ENCODE peak calls at places on chromosomes 6 and 20, in nine cellular contexts. M, L, G, K, V, F, Y, T and S are unnamed samples.

GRCh38 chr20:36658300-36658699 is 12.3 kb upstream of the SLA2 start:
- DNase-seq in M (no peak), L (no peak), G (no peak), K (no peak), V (no peak), F (no peak), Y (no peak), T (no peak), S (no peak)

GRCh38 chr6:89140347-89141159 is 5.3 kb upstream of the PM20D2 start:
- DNase-seq in M (no peak), L (no peak), G (no peak), K (no peak), V (no peak), F (no peak), Y (no peak), T (no peak), S (no peak)

GRCh38 chr6:56693246-56693607 is 50.5 kb upstream of the DST start:
- DNase-seq in M (peak), L (peak), G (no peak), K (peak), V (no peak), F (no peak), Y (peak), T (peak), S (no peak)

GRCh38 chr20:49701916-49702315 is 11.8 kb downstream of the B4GALT5 start:
- DNase-seq in M (no peak), L (no peak), G (no peak), K (no peak), V (no peak), F (no peak), Y (no peak), T (no peak), S (no peak)

GRCh38 chr20:51931321-51931720 is 129.0 kb upstream of the SALL4 start:
- DNase-seq in M (no peak), L (no peak), G (no peak), K (no peak), V (no peak), F (no peak), Y (no peak), T (no peak), S (no peak)

GRCh38 chr6:24273471-24273870 is 84.4 kb downstream of the DCDC2 start:
- DNase-seq in M (no peak), L (peak), G (no peak), K (no peak), V (no peak), F (no peak), Y (no peak), T (no peak), S (no peak)

GRCh38 chr20:35271904-35272303 is 6.0 kb downstream of the MMP24OS start:
- DNase-seq in M (no peak), L (no peak), G (no peak), K (peak), V (no peak), F (no peak), Y (no peak), T (no peak), S (no peak)

GRCh38 chr20:63046841-63047240 is 40.1 kb upstream of the BHLHE23 start:
- DNase-seq in M (no peak), L (no peak), G (no peak), K (no peak), V (no peak), F (peak), Y (no peak), T (no peak), S (no peak)

GRCh38 chr6:166476061-166476591 is 93.4 kb upstream of the MPC1 start:
- DNase-seq in M (no peak), L (no peak), G (no peak), K (no peak), V (no peak), F (no peak), Y (no peak), T (no peak), S (no peak)

GRCh38 chr6:91664327-91664959 is 1077.6 kb upstream of the MAP3K7 start:
- DNase-seq in M (no peak), L (no peak), G (no peak), K (no peak), V (peak), F (no peak), Y (no peak), T (no peak), S (no peak)

GRCh38 chr6:25652007-25652515 is at the start of gene SCGN:
- DNase-seq in M (peak), L (peak), G (peak), K (no peak), V (peak), F (peak), Y (peak), T (peak), S (no peak)

GRCh38 chr6:52547647-52548352 is 29.1 kb downstream of the TRAM2 start:
- DNase-seq in M (no peak), L (peak), G (no peak), K (no peak), V (no peak), F (no peak), Y (no peak), T (no peak), S (no peak)

GRCh38 chr6:11729083-11729482 is 49.5 kb downstream of the ADTRP start:
- DNase-seq in M (no peak), L (no peak), G (no peak), K (no peak), V (no peak), F (no peak), Y (no peak), T (no peak), S (no peak)

GRCh38 chr6:44478591-44479254 is 91.2 kb downstream of the CDC5L start:
- DNase-seq in M (no peak), L (no peak), G (no peak), K (no peak), V (no peak), F (no peak), Y (no peak), T (no peak), S (no peak)

GRCh38 chr6:163930012-163930411 is 515.5 kb downstream of the QKI start:
- DNase-seq in M (no peak), L (no peak), G (no peak), K (no peak), V (no peak), F (no peak), Y (no peak), T (no peak), S (no peak)